ENCODE peak calls at places on chromosomes 11 and 22, in nine cellular contexts. N, D, L, V, F, H, U, G and I are unnamed samples.

GRCh38 chr22:23789638-23790037 is 2.9 kb downstream of the SMARCB1 start:
- DNase-seq in N (no peak), D (no peak), L (no peak), V (no peak), F (peak; percentile 56), H (no peak), U (no peak), G (peak; percentile 71), I (no peak)

GRCh38 chr11:110366234-110366633 is 63.5 kb upstream of the FDX1 start:
- DNase-seq in N (no peak), D (peak; percentile 74), L (peak; percentile 41), V (no peak), F (no peak), H (peak; percentile 25), U (no peak), G (no peak), I (no peak)

GRCh38 chr11:88266919-88267318 is 70.6 kb downstream of the CTSC start:
- DNase-seq in N (no peak), D (no peak), L (no peak), V (no peak), F (no peak), H (no peak), U (no peak), G (no peak), I (no peak)

GRCh38 chr11:34564406-34564805 is 50.8 kb upstream of the ELF5 start:
- DNase-seq in N (no peak), D (no peak), L (no peak), V (no peak), F (no peak), H (no peak), U (no peak), G (no peak), I (no peak)

GRCh38 chr22:20549232-20549841 is 41.9 kb downstream of the MED15 start:
- DNase-seq in N (no peak), D (no peak), L (no peak), V (no peak), F (no peak), H (no peak), U (no peak), G (no peak), I (peak; percentile 76)

GRCh38 chr11:10805741-10806140 is 3.0 kb downstream of the EIF4G2 start:
- DNase-seq in N (no peak), D (no peak), L (no peak), V (no peak), F (no peak), H (no peak), U (no peak), G (no peak), I (no peak)

GRCh38 chr11:64879226-64879900 is 942 bp upstream of the EHD1 start:
- DNase-seq in N (no peak), D (no peak), L (no peak), V (peak; percentile 33), F (no peak), H (no peak), U (no peak), G (no peak), I (no peak)

GRCh38 chr11:69497221-69497787 is 15.8 kb downstream of the LINC01488 start:
- DNase-seq in N (peak; percentile 79), D (peak; percentile 80), L (peak; percentile 54), V (peak; percentile 47), F (no peak), H (peak; percentile 72), U (no peak), G (peak; percentile 97), I (peak; percentile 89)

GRCh38 chr11:40302669-40303068 is 1156.8 kb downstream of the LRRC4C start:
- DNase-seq in N (no peak), D (no peak), L (no peak), V (no peak), F (no peak), H (no peak), U (no peak), G (no peak), I (no peak)

GRCh38 chr11:20113147-20113435 is 47.2 kb downstream of the DBX1 start:
- DNase-seq in N (no peak), D (no peak), L (no peak), V (no peak), F (no peak), H (no peak), U (no peak), G (no peak), I (no peak)

DNA sequence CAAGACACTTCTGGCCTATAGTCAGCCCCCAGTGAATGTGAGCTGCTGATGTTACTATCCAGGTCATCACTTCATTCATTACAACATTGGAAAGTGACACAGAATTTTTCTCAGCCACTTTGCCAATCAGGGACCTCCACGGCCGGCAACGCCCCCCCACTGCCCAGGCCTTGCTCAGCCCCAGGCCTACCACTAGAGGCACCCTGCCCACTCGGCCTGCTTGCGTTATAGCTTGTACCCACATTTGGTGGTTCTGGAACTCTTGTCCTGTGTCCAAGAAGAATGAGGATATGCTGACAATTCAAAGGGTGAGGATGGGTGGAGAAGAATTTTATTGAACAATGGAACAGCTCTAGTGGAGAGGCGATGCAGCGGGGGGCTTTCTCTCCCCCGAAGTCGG is 96.2 kb downstream of the TSPAN18 start:
- DNase-seq in N (no peak), D (no peak), L (no peak), V (no peak), F (no peak), H (no peak), U (peak; percentile 57), G (no peak), I (no peak)
- H3K27ac ChIP-seq in N (no peak overlapping the region), D (no peak overlapping the region), L (no peak overlapping the region), V (no peak overlapping the region), F (no peak overlapping the region), H (no peak overlapping the region), U (no peak overlapping the region), G (no peak overlapping the region), I (no peak overlapping the region)

DNA sequence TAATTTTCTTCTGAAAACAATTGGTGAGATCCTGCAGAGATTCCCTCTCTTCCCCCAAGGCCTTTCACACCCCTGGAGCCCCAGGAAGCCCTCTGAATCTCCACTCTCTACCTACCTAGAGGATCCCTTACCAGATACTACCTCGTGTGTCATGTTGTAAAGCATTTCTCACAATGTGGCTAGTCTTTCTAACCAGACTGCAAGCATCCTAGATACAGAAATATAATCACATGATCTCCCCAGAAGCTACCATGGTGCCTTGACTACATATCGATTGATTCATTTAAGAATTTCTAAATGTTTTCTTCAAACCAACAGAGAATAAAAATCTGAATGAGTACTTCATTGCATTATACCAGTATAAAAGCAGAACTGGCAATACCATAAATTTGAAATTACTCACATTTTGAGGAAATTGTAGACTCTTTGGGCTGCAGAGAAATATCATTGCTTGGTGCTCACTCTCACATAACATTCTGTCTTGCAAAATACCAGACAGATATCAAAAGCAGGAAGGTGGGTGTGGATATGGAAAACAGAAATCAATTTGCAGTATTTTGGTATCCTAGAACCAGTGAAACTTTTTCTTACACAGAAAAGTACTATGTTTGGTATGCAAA is 113.5 kb downstream of the MAML2 start:
- DNase-seq in N (no peak), D (no peak), L (no peak), V (no peak), F (no peak), H (no peak), U (no peak), G (no peak), I (no peak)
- H3K4me1 ChIP-seq in N (peaks cover 26% of the 10 kb centered on the region), D (peaks cover 5% of the 10 kb centered on the region), L (peaks cover 10% of the 10 kb centered on the region), V (peaks cover 4% of the 10 kb centered on the region), F (no peaks in the 10 kb centered on the region), H (peaks cover 36% of the 10 kb centered on the region), U (no peaks in the 10 kb centered on the region), G (peaks cover 12% of the 10 kb centered on the region), I (peaks cover 15% of the 10 kb centered on the region)

GRCh38 chr22:37211853-37212173 is 464 bp downstream of the SSTR3 start:
- DNase-seq in N (no peak), D (no peak), L (peak; percentile 54), V (no peak), F (peak; percentile 51), H (no peak), U (no peak), G (no peak), I (peak; percentile 57)

GRCh38 chr22:37209140-37209845 is 3.0 kb downstream of the SSTR3 start:
- DNase-seq in N (no peak), D (no peak), L (no peak), V (no peak), F (peak; percentile 36), H (no peak), U (no peak), G (no peak), I (peak; percentile 20)

GRCh38 chr22:37210041-37210803 is 2.1 kb downstream of the SSTR3 start:
- DNase-seq in N (no peak), D (no peak), L (peak; percentile 37), V (no peak), F (peak; percentile 57), H (no peak), U (no peak), G (no peak), I (peak; percentile 55)

GRCh38 chr22:37212174-37212906 is at the start of gene SSTR3:
- DNase-seq in N (no peak), D (no peak), L (peak; percentile 73), V (no peak), F (peak; percentile 84), H (no peak), U (peak; percentile 62), G (no peak), I (peak; percentile 52)

DNA sequence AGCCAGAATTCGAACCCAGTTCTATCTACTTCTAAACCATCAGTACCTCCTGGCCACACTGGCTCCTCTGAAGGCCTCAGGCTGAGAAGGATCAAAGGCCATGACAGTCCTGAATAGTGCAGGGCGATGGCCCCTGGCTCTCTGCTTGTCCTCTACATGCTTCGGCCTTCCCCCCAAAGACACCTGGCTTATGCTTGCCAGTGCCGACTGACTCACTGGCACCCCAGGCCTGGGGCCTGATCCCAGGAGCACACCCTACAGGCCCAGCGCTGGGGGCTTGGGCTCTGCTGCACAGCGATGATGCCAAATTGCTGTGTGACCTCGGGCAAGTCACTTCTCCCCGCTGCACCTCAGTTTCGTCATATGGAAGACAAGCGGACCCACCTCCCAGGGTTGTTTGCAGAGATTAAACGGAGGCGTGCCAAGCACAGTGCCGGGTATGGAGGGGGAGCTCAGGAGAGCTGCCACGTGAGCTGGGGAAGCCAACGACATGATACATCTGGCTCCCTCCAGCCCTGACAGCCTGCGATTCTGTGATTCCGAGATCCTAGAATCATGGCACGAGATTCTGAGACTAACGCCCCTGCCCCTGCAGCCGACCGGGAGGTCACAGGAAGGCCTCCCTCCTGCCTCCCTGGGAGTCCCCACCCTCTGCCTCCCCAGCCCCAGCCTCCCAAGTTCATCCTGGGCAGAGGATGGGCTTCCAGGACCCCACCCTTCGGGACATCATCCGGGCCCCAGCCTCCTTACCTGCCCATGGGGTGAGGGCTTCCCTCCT is 1.0 kb downstream of the SSTR3 start:
- DNase-seq in N (no peak), D (no peak), L (peak; percentile 54), V (no peak), F (no peak), H (no peak), U (no peak), G (no peak), I (peak; percentile 46)
- TF ChIP-seq EP300 in N (no peak), D (no peak), L (no peak), V (no peak), F (no peak), H (no peak), U (no peak), G (no peak), I (no peak)

GRCh38 chr11:74592063-74592440 is 330 bp upstream of the POLD3 start:
- DNase-seq in N (no peak), D (no peak), L (no peak), V (no peak), F (no peak), H (no peak), U (no peak), G (no peak), I (no peak)

GRCh38 chr11:74592441-74593362 is at the start of gene POLD3:
- DNase-seq in N (peak; percentile 80), D (peak; percentile 96), L (peak; percentile 93), V (peak; percentile 96), F (peak; percentile 92), H (peak; percentile 94), U (peak; percentile 97), G (peak; percentile 83), I (peak; percentile 95)

GRCh38 chr11:74593463-74593862 is 1.1 kb downstream of the POLD3 start:
- DNase-seq in N (no peak), D (no peak), L (no peak), V (no peak), F (no peak), H (no peak), U (no peak), G (peak; percentile 74), I (no peak)
- H3K27ac ChIP-seq in N (peak overlapping the region; percentile 98), D (no peak overlapping the region), L (no peak overlapping the region), V (peak overlapping the region; percentile 80), F (peak overlapping the region; percentile 79), H (no peak overlapping the region), U (no peak overlapping the region), G (peak overlapping the region; percentile 71), I (peak overlapping the region; percentile 81)